ENCODE peak calls at places on chromosomes 5 and 9, in five cellular contexts. M is lung; H is bronchial epithelial cell; K is CD4-positive, alpha-beta T cell; Z is fibroblast of lung. B is an unnamed sample.

GRCh38 chr5:174832811-174833210 is 108.4 kb downstream of the MSX2 start:
- DNase-seq in K (no peak), Z (no peak), M (no peak), H (no peak), B (no peak)

GRCh38 chr9:15498246-15499018 is 12.3 kb downstream of the PSIP1 start:
- DNase-seq in H (no peak), Z (no peak), M (no peak), K (no peak), B (no peak)

GRCh38 chr5:89299998-89300397 is 417.0 kb upstream of the MEF2C start:
- DNase-seq in H (no peak), M (no peak), Z (no peak), K (no peak), B (no peak)

GRCh38 chr9:136085815-136086212 is 9.3 kb downstream of the NACC2 start:
- DNase-seq in M (peak; percentile 73), H (no peak), Z (no peak), K (no peak), B (peak; percentile 73)

GRCh38 chr5:67092447-67093023 is 104.1 kb downstream of the CD180 start:
- DNase-seq in M (no peak), K (no peak), Z (no peak), H (peak; percentile 48), B (no peak)

GRCh38 chr9:23803216-23803615 is 22.8 kb downstream of the ELAVL2 start:
- DNase-seq in Z (no peak), K (no peak), H (no peak), M (no peak), B (no peak)

GRCh38 chr5:157020508-157021213 is 38.3 kb downstream of the HAVCR1 start:
- DNase-seq in K (no peak), M (no peak), H (no peak), Z (no peak), B (no peak)

GRCh38 chr9:20351715-20352114 is 270.6 kb downstream of the MLLT3 start:
- DNase-seq in H (no peak), M (no peak), Z (no peak), K (no peak), B (no peak)

GRCh38 chr9:27339661-27340295 is 42.8 kb upstream of the EQTN start:
- DNase-seq in H (no peak), M (no peak), Z (no peak), K (no peak), B (no peak)

GRCh38 chr9:99030082-99030481 is 74.8 kb upstream of the TGFBR1 start:
- DNase-seq in H (peak; percentile 71), Z (peak; percentile 99), K (no peak), M (no peak), B (no peak)

GRCh38 chr5:100889165-100889564 is 13.9 kb downstream of the ST8SIA4 start:
- DNase-seq in M (no peak), Z (no peak), K (no peak), H (no peak), B (no peak)

GRCh38 chr9:6441269-6441668 is 28.3 kb downstream of the UHRF2 start:
- DNase-seq in M (no peak), Z (peak; percentile 53), H (peak; percentile 29), K (no peak), B (no peak)

GRCh38 chr5:73451218-73452130 is 2.9 kb upstream of the FOXD1 start:
- DNase-seq in K (peak; percentile 66), H (no peak), M (peak; percentile 38), Z (peak; percentile 56), B (peak; percentile 49)

GRCh38 chr5:113166710-113167366 is 190.2 kb downstream of the DCP2 start:
- DNase-seq in K (no peak), H (peak; percentile 97), Z (peak; percentile 97), M (no peak), B (no peak)

GRCh38 chr5:74286734-74287705 is 353.5 kb downstream of the ENC1 start:
- DNase-seq in K (no peak), M (no peak), Z (no peak), H (no peak), B (no peak)

GRCh38 chr9:101311759-101312420 is 72.9 kb downstream of the BAAT start:
- DNase-seq in H (peak; percentile 85), K (no peak), M (no peak), Z (peak; percentile 68), B (no peak)

GRCh38 chr9:23088932-23089364 is 642.3 kb downstream of the DMRTA1 start:
- DNase-seq in Z (no peak), M (no peak), K (no peak), H (peak; percentile 10), B (no peak)

GRCh38 chr9:20087481-20087880 is 298.6 kb upstream of the SLC24A2 start:
- DNase-seq in M (no peak), K (no peak), Z (peak; percentile 4), H (no peak), B (no peak)

DNA sequence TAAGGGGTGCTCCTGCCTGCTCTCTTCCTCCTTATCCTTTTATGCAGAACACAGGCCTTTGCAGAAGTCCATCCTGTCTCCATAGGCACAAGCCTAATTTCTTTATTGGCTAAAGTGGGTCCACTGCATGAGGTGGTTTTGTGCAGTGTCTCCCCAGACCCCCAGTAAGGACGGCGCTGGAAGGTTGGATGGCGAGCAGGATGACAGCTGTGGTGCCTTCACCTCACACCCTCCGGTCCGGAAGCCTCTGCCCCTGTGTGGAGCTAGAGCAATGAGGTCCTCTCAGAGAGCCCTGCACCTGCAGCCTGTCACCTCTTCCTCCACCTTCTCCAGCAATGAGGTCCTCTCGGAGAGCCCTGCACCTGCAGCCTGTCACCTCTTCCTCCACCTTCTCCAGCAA is 393.7 kb upstream of the IRX1 start:
- DNase-seq in M (no peak), K (no peak), H (no peak), Z (no peak), B (no peak)
- H3K27me3 ChIP-seq in M (no peaks in the 10 kb centered on the region), K (peaks cover 5% of the 10 kb centered on the region), H (no peaks in the 10 kb centered on the region), Z (no peaks in the 10 kb centered on the region), B (peaks cover 73% of the 10 kb centered on the region)

GRCh38 chr5:138527170-138527569 is 15.9 kb downstream of the ETF1 start:
- DNase-seq in Z (no peak), H (no peak), M (no peak), K (no peak), B (no peak)
- TF ChIP-seq CTCF in Z (no peak), H (no peak), M (no peak), K (no peak), B (no peak)

DNA sequence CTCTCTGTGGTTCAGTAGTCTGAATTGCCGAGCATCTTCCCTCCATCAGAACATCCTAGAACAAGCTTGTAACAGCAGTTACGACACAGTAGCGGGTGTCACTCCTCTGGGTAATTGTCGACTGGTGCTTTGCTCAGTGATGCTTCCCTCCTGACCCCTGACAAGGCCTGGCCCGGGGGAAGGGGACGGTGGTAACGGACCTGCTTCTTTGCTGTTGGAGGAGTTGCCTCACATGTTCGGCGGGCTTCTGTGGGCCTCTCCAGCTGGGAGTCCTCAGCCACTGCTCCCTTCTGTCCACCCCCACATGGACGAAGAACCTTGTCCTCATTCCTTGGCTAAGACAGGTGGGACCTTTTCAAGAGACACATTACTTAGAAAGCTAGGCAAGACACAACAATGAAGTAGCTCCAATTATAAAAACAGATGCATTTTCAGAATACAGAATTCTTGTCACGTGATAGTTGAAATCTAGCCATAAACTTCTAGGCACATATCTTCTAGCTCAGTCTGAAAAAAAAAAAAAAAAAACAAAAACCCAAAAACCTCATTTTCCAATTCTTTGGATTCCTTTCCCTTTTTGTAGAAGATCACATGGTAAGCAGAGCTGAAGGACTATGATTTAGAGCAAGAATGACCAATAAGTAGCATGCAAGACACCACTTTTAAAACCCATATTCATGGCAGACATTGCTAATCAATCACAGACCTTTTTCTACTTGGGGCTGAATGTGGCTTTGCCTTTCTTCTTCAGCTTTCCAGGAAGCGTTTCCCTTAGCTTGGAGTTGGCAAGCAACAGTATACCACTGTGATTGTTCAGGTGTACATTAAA is 25.0 kb downstream of the HMCN2 start:
- DNase-seq in Z (peak; percentile 51), K (no peak), H (no peak), M (peak; percentile 69), B (peak; percentile 51)
- H3K27me3 ChIP-seq in Z (peaks cover 35% of the 10 kb centered on the region), K (peaks cover 6% of the 10 kb centered on the region), H (peaks cover 11% of the 10 kb centered on the region), M (no peaks in the 10 kb centered on the region), B (peaks cover 64% of the 10 kb centered on the region)

GRCh38 chr5:146706321-146706972 is 172.1 kb downstream of the PPP2R2B start:
- DNase-seq in K (no peak), Z (no peak), M (no peak), H (no peak), B (no peak)
- TF ChIP-seq CTCF in K (no peak), Z (no peak), M (no peak), H (no peak), B (no peak)

GRCh38 chr5:135040331-135041144 is 6.5 kb upstream of the PITX1 start:
- DNase-seq in H (no peak), Z (no peak), M (no peak), K (no peak), B (no peak)
- H3K27me3 ChIP-seq in H (peaks cover 17% of the 10 kb centered on the region), Z (peaks cover 74% of the 10 kb centered on the region), M (peaks cover 10% of the 10 kb centered on the region), K (peaks cover 88% of the 10 kb centered on the region), B (peaks cover 100% of the 10 kb centered on the region)

DNA sequence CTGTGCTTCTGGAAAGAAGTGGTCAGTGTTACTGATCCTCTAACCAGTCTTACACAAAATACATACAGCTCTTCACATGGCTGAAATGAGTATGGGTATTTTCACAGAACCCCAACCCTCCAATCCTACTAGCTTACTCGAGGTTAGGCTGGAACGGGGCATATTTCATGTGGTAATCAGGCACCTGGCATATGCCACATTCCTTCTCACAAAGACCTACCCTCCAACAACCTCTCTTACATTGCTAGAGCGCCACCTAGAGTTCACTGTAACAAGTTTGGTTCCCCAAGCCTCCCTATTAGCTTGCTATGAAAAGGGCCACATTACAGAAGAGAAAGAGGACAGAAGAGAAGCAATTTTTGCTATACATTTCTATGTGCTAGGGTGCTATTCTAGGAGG is 597.3 kb downstream of the PRELID2 start:
- DNase-seq in K (no peak), H (peak; percentile 67), M (no peak), Z (peak; percentile 38), B (no peak)
- TF ChIP-seq CTCF in K (no peak), H (peak; percentile 75), M (no peak), Z (peak; percentile 35), B (peak; percentile 27)

GRCh38 chr5:166493627-166494026 is 1797.8 kb upstream of the WWC1 start:
- DNase-seq in Z (no peak), H (no peak), K (no peak), M (no peak), B (no peak)

GRCh38 chr5:166499452-166500240 is 1791.8 kb upstream of the WWC1 start:
- DNase-seq in K (no peak), Z (peak; percentile 25), H (no peak), M (no peak), B (no peak)

GRCh38 chr5:166503506-166503905 is 1787.9 kb upstream of the WWC1 start:
- DNase-seq in H (no peak), M (no peak), Z (no peak), K (no peak), B (no peak)

GRCh38 chr5:166493042-166493441 is 1798.4 kb upstream of the WWC1 start:
- DNase-seq in Z (no peak), H (no peak), M (no peak), K (no peak), B (no peak)

DNA sequence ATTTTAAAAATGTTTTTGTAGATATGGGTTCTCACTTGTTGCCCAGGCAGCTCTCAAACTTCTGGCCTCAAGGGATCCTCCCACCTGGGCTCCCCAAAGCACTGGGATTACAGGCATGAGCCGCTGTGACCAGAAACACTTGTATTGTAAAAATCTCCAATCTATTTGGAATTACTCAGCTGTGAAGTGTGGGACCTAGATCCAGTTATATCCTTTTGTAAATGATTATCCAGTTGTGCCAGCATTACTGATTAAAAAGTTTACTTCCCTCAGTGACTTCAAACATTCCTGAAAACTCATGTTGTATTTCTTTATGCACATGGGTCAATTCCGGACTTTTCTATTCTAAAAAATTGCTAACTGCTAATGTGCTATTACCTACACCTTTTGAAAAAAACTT is 1793.7 kb upstream of the WWC1 start:
- DNase-seq in K (no peak), H (no peak), M (no peak), Z (no peak), B (no peak)
- H3K27me3 ChIP-seq in K (no peaks in the 10 kb centered on the region), H (no peaks in the 10 kb centered on the region), M (no peaks in the 10 kb centered on the region), Z (no peaks in the 10 kb centered on the region), B (no peaks in the 10 kb centered on the region)

B was measured in left ventricle myocardium inferior.